ENCODE peak calls at places on chromosomes 6 and 20, in four cellular contexts. O, T, U and P are unnamed samples.
A peak's percentile ranks its signal among the peaks of the same experiment; 100 is the strongest.

GRCh38 chr6:134921980-134922313 is 28.0 kb downstream of the ALDH8A1 start:
- DNase-seq in O (no peak), T (no peak), U (no peak), P (no peak)

GRCh38 chr6:149864578-149865535 is 698 bp upstream of the LRP11 start:
- DNase-seq in T (peak; percentile 51), U (peak; percentile 25), O (peak; percentile 60), P (peak; percentile 72)

GRCh38 chr20:3866464-3866863 is 19.8 kb downstream of the MAVS start:
- DNase-seq in U (no peak), O (no peak), T (no peak), P (no peak)

GRCh38 chr6:54719633-54720032 is 126.9 kb upstream of the FAM83B start:
- DNase-seq in T (no peak), U (no peak), O (no peak), P (no peak)

GRCh38 chr20:427401-427800 is 19.3 kb downstream of the RBCK1 start:
- DNase-seq in T (no peak), U (no peak), O (no peak), P (no peak)

GRCh38 chr6:112946051-112946450 is 598.9 kb downstream of the RFPL4B start:
- DNase-seq in T (no peak), O (no peak), U (no peak), P (no peak)

GRCh38 chr6:21601932-21602390 is 8.4 kb downstream of the SOX4 start:
- DNase-seq in O (no peak), U (no peak), T (no peak), P (no peak)

GRCh38 chr6:150673720-150674361 is 74.2 kb downstream of the PLEKHG1 start:
- DNase-seq in O (no peak), U (no peak), T (no peak), P (no peak)

GRCh38 chr6:37502703-37503485 is 3.2 kb upstream of the CCDC167 start:
- DNase-seq in T (peak; percentile 64), U (no peak), O (no peak), P (no peak)

GRCh38 chr6:20230720-20231119 is 18.5 kb upstream of the MBOAT1 start:
- DNase-seq in U (no peak), O (no peak), T (no peak), P (no peak)
- TF ChIP-seq CTCF in U (no peak), O (no peak), T (no peak), P (no peak)

DNA sequence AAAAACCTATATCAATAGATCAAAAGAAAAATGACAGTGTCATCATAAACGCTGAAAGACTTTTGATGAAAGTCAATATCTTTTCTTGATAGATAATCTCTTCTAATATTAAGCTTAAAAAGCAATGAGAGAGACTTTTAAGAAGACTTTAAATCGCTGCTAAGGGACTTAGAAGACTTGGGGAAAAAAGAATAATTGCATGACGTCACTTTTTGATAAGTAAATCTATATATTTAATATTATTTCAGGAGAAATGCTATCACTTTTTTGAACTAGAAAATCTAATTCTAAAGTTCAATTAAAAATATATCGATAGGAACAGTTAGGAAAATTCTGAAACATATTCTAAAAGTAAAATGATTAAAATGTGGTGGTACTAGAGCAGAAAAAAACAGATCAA is 78.7 kb upstream of the TSHZ2 start:
- DNase-seq in O (no peak), U (no peak), T (no peak), P (no peak)
- TF ChIP-seq CTCF in O (no peak), U (no peak), T (no peak), P (no peak)

GRCh38 chr6:15513801-15514711 is 148.8 kb downstream of the DTNBP1 start:
- DNase-seq in U (no peak), O (no peak), T (no peak), P (no peak)
- TF ChIP-seq CTCF in U (no peak), O (no peak), T (no peak), P (no peak)

GRCh38 chr20:21125072-21125848 is 622 bp upstream of the KIZ start:
- DNase-seq in U (peak; percentile 26), T (no peak), O (peak; percentile 41), P (no peak)

GRCh38 chr20:21127201-21127981 is 1.5 kb downstream of the KIZ start:
- DNase-seq in T (no peak), U (no peak), O (no peak), P (no peak)

GRCh38 chr20:21124190-21124589 is 1.7 kb upstream of the KIZ start:
- DNase-seq in O (no peak), U (no peak), T (no peak), P (no peak)

GRCh38 chr20:21129861-21130260 is 4.0 kb downstream of the KIZ start:
- DNase-seq in O (no peak), U (no peak), T (no peak), P (no peak)

GRCh38 chr20:21125849-21126840 is at the start of gene KIZ:
- DNase-seq in T (peak; percentile 96), O (peak; percentile 95), U (peak; percentile 100), P (peak; percentile 98)
- TF ChIP-seq CTCF in T (peak; percentile 29), O (peak; percentile 21), U (no peak), P (peak; percentile 26)

DNA sequence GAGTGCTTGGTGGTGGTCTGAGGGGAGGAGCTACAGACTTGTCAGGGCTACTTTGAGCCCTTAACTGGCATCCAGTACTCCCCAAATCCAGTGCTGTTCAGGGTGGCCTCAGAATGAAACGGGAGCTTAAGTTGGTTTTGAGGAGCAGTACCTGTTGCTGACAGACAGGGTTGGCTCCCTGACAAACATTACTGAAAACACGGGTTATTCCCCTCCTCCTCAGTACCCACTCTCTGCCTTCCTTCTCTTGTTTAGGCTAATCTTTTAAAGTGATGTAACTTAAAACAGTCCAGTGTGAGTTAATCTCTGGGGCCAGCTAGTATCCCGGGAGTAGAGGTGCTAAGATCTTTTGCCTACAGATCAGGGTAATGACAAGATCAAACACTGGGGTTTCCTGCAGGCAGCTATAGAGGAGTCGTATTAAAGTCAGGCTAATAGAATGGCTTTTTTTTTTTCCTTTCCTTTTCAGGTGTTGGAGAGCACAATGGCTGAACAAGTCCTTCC is 3.7 kb downstream of the TNFAIP3 start:
- DNase-seq in T (peak; percentile 71), O (no peak), U (no peak), P (peak; percentile 52)
- TF ChIP-seq CTCF in T (peak; percentile 34), O (no peak), U (peak; percentile 30), P (no peak)

DNA sequence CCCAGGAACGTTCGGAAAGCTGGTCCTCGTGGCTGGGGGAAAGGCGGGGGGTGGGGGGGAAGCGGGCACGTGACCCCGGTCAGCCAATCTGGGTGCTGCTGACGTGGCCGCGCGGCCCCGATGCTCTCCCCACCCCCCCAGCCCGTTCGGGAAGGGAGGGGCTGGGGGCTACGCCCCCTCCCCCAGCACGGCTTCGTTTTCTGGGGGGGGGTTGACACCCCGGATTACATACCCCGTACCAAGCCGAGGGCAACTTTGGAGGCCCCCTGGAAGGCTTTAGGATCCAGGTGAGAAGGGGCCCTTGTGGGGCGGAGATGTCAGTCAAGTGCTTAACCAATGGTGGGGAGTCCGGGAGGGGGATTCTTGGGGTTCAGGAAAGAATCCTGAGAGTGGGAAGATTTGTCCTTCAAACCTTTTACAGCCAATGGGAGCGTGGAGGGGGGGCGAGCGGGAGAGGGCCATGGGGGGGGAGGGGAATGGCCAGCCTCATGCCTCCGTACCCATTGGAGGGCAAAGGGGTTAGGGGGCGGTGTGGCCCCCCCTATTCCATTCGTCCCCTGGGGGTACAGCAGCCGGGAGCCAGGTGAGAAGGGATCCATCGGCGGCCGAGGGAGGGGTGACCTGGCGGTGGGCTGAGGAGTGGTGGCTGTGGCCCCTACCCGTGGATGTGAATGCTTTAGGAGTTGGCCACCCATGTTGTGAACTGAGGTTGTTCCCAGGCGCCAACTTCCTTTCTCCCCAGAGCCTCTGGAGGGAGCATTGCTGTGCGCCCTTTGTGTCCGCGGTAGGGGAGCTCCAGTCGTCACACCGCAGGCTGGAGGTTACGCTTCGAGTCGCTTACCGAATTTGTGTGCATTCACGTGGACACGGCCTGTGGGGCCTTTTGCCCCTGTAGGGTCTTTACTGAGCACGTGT is 633 bp downstream of the BRD2 start:
- DNase-seq in O (peak; percentile 79), U (peak; percentile 53), T (peak; percentile 83), P (peak; percentile 83)
- TF ChIP-seq CTCF in O (no peak), U (no peak), T (no peak), P (no peak)

GRCh38 chr6:128483472-128484135 is 36.8 kb downstream of the PTPRK start:
- DNase-seq in O (no peak), U (no peak), T (no peak), P (no peak)

GRCh38 chr6:128482642-128483041 is 37.8 kb downstream of the PTPRK start:
- DNase-seq in T (no peak), O (no peak), U (no peak), P (no peak)

GRCh38 chr6:128487746-128488145 is 32.7 kb downstream of the PTPRK start:
- DNase-seq in U (no peak), O (no peak), T (no peak), P (no peak)

GRCh38 chr6:128491041-128491642 is 29.3 kb downstream of the PTPRK start:
- DNase-seq in T (no peak), O (no peak), U (no peak), P (no peak)

GRCh38 chr6:128487055-128487454 is 33.3 kb downstream of the PTPRK start:
- DNase-seq in U (no peak), T (no peak), O (no peak), P (no peak)
- TF ChIP-seq CTCF in U (no peak), T (no peak), O (no peak), P (no peak)

GRCh38 chr6:167349816-167350215 is 24.9 kb downstream of the TTLL2 start:
- DNase-seq in T (no peak), U (no peak), O (no peak), P (no peak)

GRCh38 chr6:167345960-167346359 is 21.1 kb downstream of the TTLL2 start:
- DNase-seq in T (no peak), O (no peak), U (no peak), P (no peak)

GRCh38 chr6:167350322-167350721 is 25.4 kb downstream of the TTLL2 start:
- DNase-seq in T (no peak), O (no peak), U (peak; percentile 22), P (no peak)

GRCh38 chr6:167351656-167352354 is 26.9 kb downstream of the TTLL2 start:
- DNase-seq in O (no peak), U (no peak), T (no peak), P (no peak)

GRCh38 chr6:167350731-167351655 is 26.1 kb downstream of the TTLL2 start:
- DNase-seq in T (peak; percentile 97), O (peak; percentile 10), U (peak; percentile 88), P (peak; percentile 73)
- TF ChIP-seq CTCF in T (peak; percentile 82), O (no peak), U (peak; percentile 85), P (peak; percentile 64)

GRCh38 chr20:37111926-37112455 is 16.2 kb upstream of the RBL1 start:
- DNase-seq in T (no peak), U (no peak), O (no peak), P (no peak)
- TF ChIP-seq CTCF in T (no peak), U (no peak), O (no peak), P (no peak)